ENCODE peak calls at places on chromosomes 1 and 21, in ten cellular contexts. One of them, this sample, is unnamed.

GRCh38 chr21:37631319-37632117 is 264.9 kb downstream of the DYRK1A start:
- DNase-seq in heart left ventricle: no peak
- DNase-seq in brain microvascular endothelial cell: no peak
- DNase-seq in OCI-LY7: no peak
- DNase-seq in cardiac muscle cell: no peak
- DNase-seq in thoracic aorta: no peak
- DNase-seq in prostate gland: peak; percentile 35
- DNase-seq in choroid plexus epithelial cell: no peak
- DNase-seq in fibroblast of villous mesenchyme: no peak
- DNase-seq in uterus: no peak
- DNase-seq in this sample: no peak

GRCh38 chr1:181112071-181112929 is 23.8 kb downstream of the IER5 start:
- DNase-seq in OCI-LY7: no peak
- DNase-seq in thoracic aorta: peak; percentile 86
- DNase-seq in prostate gland: peak; percentile 85
- DNase-seq in brain microvascular endothelial cell: peak; percentile 95
- DNase-seq in cardiac muscle cell: no peak
- DNase-seq in choroid plexus epithelial cell: peak; percentile 99
- DNase-seq in fibroblast of villous mesenchyme: peak; percentile 99
- DNase-seq in heart left ventricle: peak; percentile 90
- DNase-seq in uterus: peak; percentile 96
- DNase-seq in this sample: peak; percentile 89

GRCh38 chr1:10693497-10694273 is 102.8 kb downstream of the CASZ1 start:
- DNase-seq in uterus: no peak
- DNase-seq in OCI-LY7: peak; percentile 61
- DNase-seq in prostate gland: no peak
- DNase-seq in fibroblast of villous mesenchyme: peak; percentile 30
- DNase-seq in thoracic aorta: no peak
- DNase-seq in choroid plexus epithelial cell: peak; percentile 9
- DNase-seq in heart left ventricle: no peak
- DNase-seq in brain microvascular endothelial cell: no peak
- DNase-seq in cardiac muscle cell: peak; percentile 71
- DNase-seq in this sample: no peak

GRCh38 chr1:36912365-36912840 is 121.9 kb downstream of the GRIK3 start:
- DNase-seq in prostate gland: no peak
- DNase-seq in OCI-LY7: no peak
- DNase-seq in cardiac muscle cell: no peak
- DNase-seq in brain microvascular endothelial cell: no peak
- DNase-seq in fibroblast of villous mesenchyme: no peak
- DNase-seq in thoracic aorta: no peak
- DNase-seq in uterus: no peak
- DNase-seq in heart left ventricle: no peak
- DNase-seq in choroid plexus epithelial cell: no peak
- DNase-seq in this sample: no peak

GRCh38 chr1:37797750-37798345 is 4.2 kb downstream of the MANEAL start:
- DNase-seq in brain microvascular endothelial cell: peak; percentile 57
- DNase-seq in cardiac muscle cell: no peak
- DNase-seq in fibroblast of villous mesenchyme: peak; percentile 26
- DNase-seq in heart left ventricle: no peak
- DNase-seq in thoracic aorta: no peak
- DNase-seq in prostate gland: no peak
- DNase-seq in uterus: no peak
- DNase-seq in OCI-LY7: no peak
- DNase-seq in choroid plexus epithelial cell: peak; percentile 92
- DNase-seq in this sample: peak; percentile 46

GRCh38 chr1:36729716-36730510 is 247.2 kb upstream of the CSF3R start:
- DNase-seq in prostate gland: no peak
- DNase-seq in uterus: no peak
- DNase-seq in OCI-LY7: no peak
- DNase-seq in thoracic aorta: no peak
- DNase-seq in brain microvascular endothelial cell: no peak
- DNase-seq in heart left ventricle: no peak
- DNase-seq in cardiac muscle cell: no peak
- DNase-seq in choroid plexus epithelial cell: no peak
- DNase-seq in fibroblast of villous mesenchyme: no peak
- DNase-seq in this sample: no peak

GRCh38 chr1:84715620-84716019 is 25.4 kb upstream of the SSX2IP start:
- DNase-seq in cardiac muscle cell: no peak
- DNase-seq in fibroblast of villous mesenchyme: no peak
- DNase-seq in brain microvascular endothelial cell: no peak
- DNase-seq in choroid plexus epithelial cell: no peak
- DNase-seq in thoracic aorta: no peak
- DNase-seq in prostate gland: no peak
- DNase-seq in uterus: no peak
- DNase-seq in heart left ventricle: no peak
- DNase-seq in OCI-LY7: no peak
- DNase-seq in this sample: no peak

GRCh38 chr1:85153149-85153891 is 47.5 kb downstream of the SYDE2 start:
- DNase-seq in fibroblast of villous mesenchyme: no peak
- DNase-seq in uterus: no peak
- DNase-seq in heart left ventricle: no peak
- DNase-seq in thoracic aorta: no peak
- DNase-seq in prostate gland: no peak
- DNase-seq in OCI-LY7: no peak
- DNase-seq in choroid plexus epithelial cell: no peak
- DNase-seq in cardiac muscle cell: no peak
- DNase-seq in brain microvascular endothelial cell: no peak
- DNase-seq in this sample: no peak

GRCh38 chr1:154178006-154178405 is 13.9 kb downstream of the TPM3 start:
- DNase-seq in fibroblast of villous mesenchyme: no peak
- DNase-seq in heart left ventricle: no peak
- DNase-seq in choroid plexus epithelial cell: peak; percentile 31
- DNase-seq in OCI-LY7: no peak
- DNase-seq in prostate gland: no peak
- DNase-seq in cardiac muscle cell: no peak
- DNase-seq in uterus: no peak
- DNase-seq in brain microvascular endothelial cell: no peak
- DNase-seq in thoracic aorta: no peak
- DNase-seq in this sample: no peak

GRCh38 chr1:228339766-228340685 is 66.6 kb downstream of the TRIM11 start:
- DNase-seq in choroid plexus epithelial cell: no peak
- DNase-seq in prostate gland: no peak
- DNase-seq in OCI-LY7: no peak
- DNase-seq in fibroblast of villous mesenchyme: no peak
- DNase-seq in heart left ventricle: no peak
- DNase-seq in uterus: peak; percentile 6
- DNase-seq in thoracic aorta: no peak
- DNase-seq in brain microvascular endothelial cell: no peak
- DNase-seq in cardiac muscle cell: no peak
- DNase-seq in this sample: no peak

GRCh38 chr1:30449428-30450147 is 273.8 kb downstream of the MATN1 start:
- DNase-seq in OCI-LY7: no peak
- DNase-seq in brain microvascular endothelial cell: no peak
- DNase-seq in heart left ventricle: no peak
- DNase-seq in thoracic aorta: no peak
- DNase-seq in cardiac muscle cell: no peak
- DNase-seq in uterus: no peak
- DNase-seq in prostate gland: no peak
- DNase-seq in choroid plexus epithelial cell: no peak
- DNase-seq in fibroblast of villous mesenchyme: no peak
- DNase-seq in this sample: no peak

GRCh38 chr1:172815740-172816139 is 156.8 kb downstream of the FASLG start:
- DNase-seq in OCI-LY7: no peak
- DNase-seq in prostate gland: no peak
- DNase-seq in fibroblast of villous mesenchyme: no peak
- DNase-seq in cardiac muscle cell: no peak
- DNase-seq in thoracic aorta: no peak
- DNase-seq in heart left ventricle: no peak
- DNase-seq in choroid plexus epithelial cell: peak; percentile 38
- DNase-seq in brain microvascular endothelial cell: no peak
- DNase-seq in uterus: no peak
- DNase-seq in this sample: no peak

DNA sequence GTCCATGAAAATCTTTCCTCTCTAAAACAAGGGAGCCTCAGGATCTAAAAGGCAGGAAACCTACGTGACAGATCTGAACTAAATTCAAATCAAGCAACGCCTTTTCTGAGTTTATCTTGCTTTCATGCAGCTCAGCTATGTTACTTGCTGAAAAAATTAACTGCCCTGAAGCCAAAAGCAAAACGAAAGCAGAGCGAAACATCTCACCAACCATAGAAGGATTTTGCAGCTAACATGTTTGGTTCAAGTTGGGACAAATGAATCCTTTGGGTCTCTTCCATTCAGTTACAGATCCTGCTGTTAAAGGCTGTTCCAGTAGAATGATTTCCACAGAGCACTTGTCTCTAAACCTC is 488 bp downstream of the SLC2A5 start:
- DNase-seq in heart left ventricle: no peak
- DNase-seq in cardiac muscle cell: no peak
- DNase-seq in thoracic aorta: no peak
- DNase-seq in uterus: no peak
- DNase-seq in brain microvascular endothelial cell: no peak
- DNase-seq in OCI-LY7: peak; percentile 36
- DNase-seq in fibroblast of villous mesenchyme: no peak
- DNase-seq in choroid plexus epithelial cell: no peak
- DNase-seq in prostate gland: no peak
- DNase-seq in this sample: no peak
- H3K4me3 ChIP-seq in heart left ventricle: no peak overlapping the region
- H3K4me3 ChIP-seq in cardiac muscle cell: no peak overlapping the region
- H3K4me3 ChIP-seq in thoracic aorta: peak overlapping the region; percentile 63
- H3K4me3 ChIP-seq in uterus: no peak overlapping the region
- H3K4me3 ChIP-seq in brain microvascular endothelial cell: no peak overlapping the region
- H3K4me3 ChIP-seq in OCI-LY7: peak overlapping the region; percentile 83
- H3K4me3 ChIP-seq in fibroblast of villous mesenchyme: no peak overlapping the region
- H3K4me3 ChIP-seq in choroid plexus epithelial cell: no peak overlapping the region
- H3K4me3 ChIP-seq in prostate gland: no peak overlapping the region
- H3K4me3 ChIP-seq in this sample: no peak overlapping the region

DNA sequence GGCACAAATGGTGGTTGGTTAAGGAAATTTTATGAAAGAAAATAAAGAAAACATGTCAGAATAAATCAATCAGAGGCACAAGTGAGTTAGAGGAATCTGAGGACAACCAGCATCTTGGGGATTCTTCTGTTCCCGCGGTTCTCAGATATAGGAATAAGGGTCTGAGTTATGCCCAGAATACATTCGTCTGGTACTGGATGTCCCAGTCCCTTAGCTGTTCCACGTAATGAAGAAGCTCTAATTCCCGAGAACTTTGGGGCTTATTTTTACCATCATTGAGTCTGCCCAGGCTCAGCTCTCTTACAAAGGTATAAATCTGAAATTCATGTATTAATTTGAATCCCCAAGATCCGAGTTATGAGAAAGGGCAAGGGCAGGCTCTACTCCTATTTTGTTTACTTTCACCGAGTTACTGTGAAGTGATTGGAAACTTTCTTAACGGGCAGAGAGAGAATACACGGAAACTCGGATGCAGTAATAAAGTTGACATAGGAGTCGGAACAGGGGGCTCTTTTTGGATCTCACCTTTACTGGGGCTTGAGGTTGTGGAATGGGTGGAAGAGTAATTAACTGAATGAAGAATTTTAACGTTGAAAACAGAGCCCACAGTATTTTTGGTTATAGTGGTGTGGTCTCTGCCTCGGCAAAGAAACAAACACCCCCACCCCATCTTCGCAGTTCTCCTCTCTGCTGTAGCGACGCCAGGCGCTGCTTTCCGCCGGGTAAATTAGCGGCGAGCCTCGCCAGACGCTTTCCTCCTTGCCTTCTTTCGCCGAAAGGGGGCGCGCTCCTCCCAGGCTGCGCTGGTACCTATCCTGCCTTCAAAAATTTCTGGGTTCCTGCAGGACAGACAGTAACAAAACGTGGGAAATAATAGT is 7.1 kb downstream of the PRRX1 start:
- DNase-seq in thoracic aorta: no peak
- DNase-seq in choroid plexus epithelial cell: peak; percentile 42
- DNase-seq in OCI-LY7: no peak
- DNase-seq in fibroblast of villous mesenchyme: peak; percentile 74
- DNase-seq in uterus: peak; percentile 84
- DNase-seq in heart left ventricle: peak; percentile 58
- DNase-seq in brain microvascular endothelial cell: peak; percentile 56
- DNase-seq in cardiac muscle cell: peak; percentile 78
- DNase-seq in prostate gland: no peak
- DNase-seq in this sample: no peak
- TF ChIP-seq CTCF in thoracic aorta: peak; percentile 59
- TF ChIP-seq CTCF in choroid plexus epithelial cell: peak; percentile 80
- TF ChIP-seq CTCF in OCI-LY7: peak; percentile 24
- TF ChIP-seq CTCF in fibroblast of villous mesenchyme: peak; percentile 82
- TF ChIP-seq CTCF in uterus: peak; percentile 81
- TF ChIP-seq CTCF in heart left ventricle: peak; percentile 21
- TF ChIP-seq CTCF in brain microvascular endothelial cell: peak; percentile 89
- TF ChIP-seq CTCF in cardiac muscle cell: peak; percentile 85
- TF ChIP-seq CTCF in prostate gland: peak; percentile 29
- TF ChIP-seq CTCF in this sample: peak; percentile 81

DNA sequence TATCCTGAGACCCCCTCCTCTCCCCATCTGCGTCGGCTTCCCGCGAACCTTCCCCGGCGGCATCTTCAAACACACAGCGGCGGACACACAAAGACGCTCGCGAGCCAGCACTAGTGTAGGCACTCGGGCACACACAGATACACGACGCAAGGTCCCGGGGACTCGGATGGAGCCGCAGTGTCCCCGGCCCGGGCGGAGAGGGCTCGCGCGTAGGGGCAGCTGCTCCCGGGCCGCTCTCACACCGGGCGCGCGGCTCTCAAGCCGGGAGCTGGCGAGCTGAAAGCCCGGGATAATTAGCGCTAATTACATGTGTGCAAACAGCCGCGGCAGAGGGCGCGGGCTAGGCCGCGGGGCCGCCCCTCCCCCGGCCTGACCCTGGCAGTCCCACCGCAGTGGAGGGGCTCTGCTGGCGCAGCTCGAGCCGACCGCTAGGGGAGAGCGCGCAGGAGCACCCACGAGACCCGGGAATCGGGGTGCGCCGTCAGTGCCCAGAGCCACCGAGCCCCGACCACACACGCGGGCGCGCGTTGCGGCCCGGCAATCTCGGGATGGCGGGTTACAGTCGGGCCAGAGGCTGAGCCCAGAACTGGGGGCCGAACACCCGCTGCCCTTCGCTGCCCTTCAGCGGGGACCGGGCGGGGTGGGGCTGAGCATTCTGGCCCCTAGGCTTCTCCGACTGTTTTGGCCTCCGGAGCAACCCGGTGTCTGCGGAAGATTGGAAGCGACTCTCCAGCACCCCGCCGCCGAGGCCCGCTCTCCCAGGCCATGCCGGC is 271.6 kb downstream of the FOXD2 start:
- DNase-seq in choroid plexus epithelial cell: no peak
- DNase-seq in thoracic aorta: no peak
- DNase-seq in OCI-LY7: no peak
- DNase-seq in brain microvascular endothelial cell: no peak
- DNase-seq in fibroblast of villous mesenchyme: no peak
- DNase-seq in uterus: no peak
- DNase-seq in heart left ventricle: no peak
- DNase-seq in cardiac muscle cell: peak; percentile 58
- DNase-seq in prostate gland: no peak
- DNase-seq in this sample: no peak
- H3K4me3 ChIP-seq in choroid plexus epithelial cell: peak overlapping the region; percentile 54
- H3K4me3 ChIP-seq in thoracic aorta: peak overlapping the region; percentile 73
- H3K4me3 ChIP-seq in OCI-LY7: no peak overlapping the region
- H3K4me3 ChIP-seq in brain microvascular endothelial cell: peak overlapping the region; percentile 40
- H3K4me3 ChIP-seq in fibroblast of villous mesenchyme: peak overlapping the region; percentile 12
- H3K4me3 ChIP-seq in uterus: peak overlapping the region; percentile 17
- H3K4me3 ChIP-seq in heart left ventricle: peak overlapping the region; percentile 27
- H3K4me3 ChIP-seq in cardiac muscle cell: peak overlapping the region; percentile 27
- H3K4me3 ChIP-seq in prostate gland: peak overlapping the region; percentile 8
- H3K4me3 ChIP-seq in this sample: peak overlapping the region; percentile 9

DNA sequence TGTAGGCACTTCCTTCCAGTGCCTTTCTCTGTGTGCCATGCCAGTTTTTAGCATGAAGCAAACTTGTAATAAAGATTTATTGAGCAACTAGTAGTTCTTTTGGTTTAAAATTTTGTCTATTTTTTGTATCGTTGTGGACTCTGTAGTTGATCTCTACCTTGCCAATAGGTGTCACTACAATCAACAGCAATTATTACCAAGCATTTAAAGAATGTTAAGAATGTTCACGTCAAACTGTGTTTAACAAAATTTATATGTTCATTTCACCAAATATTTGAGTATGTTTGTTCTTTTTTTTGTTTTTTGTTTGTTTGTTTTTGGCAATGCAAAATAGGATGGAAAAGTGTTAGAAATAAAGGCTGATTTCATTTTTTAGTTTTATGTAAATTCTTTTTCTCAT is 208.1 kb downstream of the PATJ start:
- DNase-seq in cardiac muscle cell: no peak
- DNase-seq in heart left ventricle: no peak
- DNase-seq in OCI-LY7: no peak
- DNase-seq in uterus: no peak
- DNase-seq in prostate gland: no peak
- DNase-seq in thoracic aorta: no peak
- DNase-seq in brain microvascular endothelial cell: no peak
- DNase-seq in choroid plexus epithelial cell: peak; percentile 58
- DNase-seq in fibroblast of villous mesenchyme: no peak
- DNase-seq in this sample: no peak
- TF ChIP-seq CTCF in cardiac muscle cell: peak; percentile 25
- TF ChIP-seq CTCF in heart left ventricle: no peak
- TF ChIP-seq CTCF in OCI-LY7: peak; percentile 74
- TF ChIP-seq CTCF in uterus: no peak
- TF ChIP-seq CTCF in prostate gland: no peak
- TF ChIP-seq CTCF in thoracic aorta: no peak
- TF ChIP-seq CTCF in brain microvascular endothelial cell: peak; percentile 22
- TF ChIP-seq CTCF in choroid plexus epithelial cell: peak; percentile 49
- TF ChIP-seq CTCF in fibroblast of villous mesenchyme: no peak
- TF ChIP-seq CTCF in this sample: no peak

This sample was measured in AG04449.